ENCODE peak calls at places on chromosomes 16 and 17, in eight cellular contexts. One of them, this sample, is unnamed. For H3K9me3, the result is how much of the 10 kb centered on the place peaks cover.

GRCh38 chr16:30724641-30725464 is 23.4 kb upstream of the PHKG2 start:
- DNase-seq in HepG2: no peak
- DNase-seq in GM12878: no peak
- DNase-seq in thoracic aorta: no peak
- DNase-seq in neural progenitor cell: no peak
- DNase-seq in uterus: no peak
- DNase-seq in HCT116: no peak
- DNase-seq in cardiac muscle cell: no peak
- DNase-seq in this sample: no peak

GRCh38 chr16:30896203-30896889 is at the start of gene CTF1:
- DNase-seq in uterus: peak
- DNase-seq in cardiac muscle cell: peak
- DNase-seq in GM12878: no peak
- DNase-seq in HepG2: peak
- DNase-seq in neural progenitor cell: peak
- DNase-seq in HCT116: peak
- DNase-seq in thoracic aorta: no peak
- DNase-seq in this sample: peak

GRCh38 chr17:81895400-81895799 is 3.9 kb downstream of the ANAPC11 start:
- DNase-seq in HCT116: no peak
- DNase-seq in thoracic aorta: no peak
- DNase-seq in cardiac muscle cell: no peak
- DNase-seq in GM12878: no peak
- DNase-seq in uterus: no peak
- DNase-seq in HepG2: no peak
- DNase-seq in neural progenitor cell: no peak
- DNase-seq in this sample: no peak

GRCh38 chr16:70725912-70726828 is 40.3 kb upstream of the MTSS2 start:
- DNase-seq in thoracic aorta: no peak
- DNase-seq in neural progenitor cell: no peak
- DNase-seq in HepG2: no peak
- DNase-seq in HCT116: no peak
- DNase-seq in GM12878: no peak
- DNase-seq in cardiac muscle cell: peak
- DNase-seq in uterus: peak
- DNase-seq in this sample: no peak

GRCh38 chr17:72349508-72350472 is 229.0 kb downstream of the SOX9 start:
- DNase-seq in neural progenitor cell: no peak
- DNase-seq in uterus: no peak
- DNase-seq in cardiac muscle cell: no peak
- DNase-seq in GM12878: no peak
- DNase-seq in thoracic aorta: no peak
- DNase-seq in HepG2: no peak
- DNase-seq in HCT116: no peak
- DNase-seq in this sample: no peak

GRCh38 chr17:71855000-71855399 is 265.8 kb upstream of the SOX9 start:
- DNase-seq in HCT116: no peak
- DNase-seq in HepG2: no peak
- DNase-seq in GM12878: no peak
- DNase-seq in uterus: no peak
- DNase-seq in thoracic aorta: no peak
- DNase-seq in cardiac muscle cell: no peak
- DNase-seq in neural progenitor cell: peak
- DNase-seq in this sample: no peak

GRCh38 chr16:27995378-27995777 is 68.1 kb downstream of the GSG1L start:
- DNase-seq in neural progenitor cell: no peak
- DNase-seq in GM12878: no peak
- DNase-seq in HCT116: no peak
- DNase-seq in cardiac muscle cell: no peak
- DNase-seq in uterus: no peak
- DNase-seq in thoracic aorta: no peak
- DNase-seq in HepG2: no peak
- DNase-seq in this sample: no peak

GRCh38 chr17:28925912-28926365 is 23.1 kb upstream of the DHRS13 start:
- DNase-seq in HCT116: no peak
- DNase-seq in cardiac muscle cell: peak
- DNase-seq in neural progenitor cell: no peak
- DNase-seq in uterus: no peak
- DNase-seq in HepG2: no peak
- DNase-seq in thoracic aorta: no peak
- DNase-seq in GM12878: peak
- DNase-seq in this sample: no peak

GRCh38 chr17:73973881-73974409 is 229.5 kb upstream of the RPL38 start:
- DNase-seq in HCT116: no peak
- DNase-seq in cardiac muscle cell: peak
- DNase-seq in uterus: no peak
- DNase-seq in neural progenitor cell: no peak
- DNase-seq in HepG2: no peak
- DNase-seq in GM12878: no peak
- DNase-seq in thoracic aorta: no peak
- DNase-seq in this sample: no peak

GRCh38 chr17:39970157-39970692 is 7.4 kb downstream of the GSDMA start:
- DNase-seq in neural progenitor cell: no peak
- DNase-seq in cardiac muscle cell: no peak
- DNase-seq in uterus: no peak
- DNase-seq in thoracic aorta: no peak
- DNase-seq in HepG2: no peak
- DNase-seq in GM12878: no peak
- DNase-seq in HCT116: no peak
- DNase-seq in this sample: no peak

GRCh38 chr17:81253358-81254131 is 14.4 kb downstream of the NDUFAF8 start:
- DNase-seq in cardiac muscle cell: peak
- DNase-seq in GM12878: no peak
- DNase-seq in neural progenitor cell: peak
- DNase-seq in HepG2: no peak
- DNase-seq in thoracic aorta: no peak
- DNase-seq in uterus: peak
- DNase-seq in HCT116: no peak
- DNase-seq in this sample: no peak

GRCh38 chr17:68074279-68074678 is 38.7 kb downstream of the KPNA2 start:
- DNase-seq in cardiac muscle cell: no peak
- DNase-seq in HCT116: no peak
- DNase-seq in thoracic aorta: no peak
- DNase-seq in neural progenitor cell: no peak
- DNase-seq in HepG2: no peak
- DNase-seq in GM12878: no peak
- DNase-seq in uterus: no peak
- DNase-seq in this sample: no peak

GRCh38 chr17:70159980-70160379 is 9.4 kb upstream of the KCNJ2 start:
- DNase-seq in HepG2: no peak
- DNase-seq in uterus: no peak
- DNase-seq in GM12878: no peak
- DNase-seq in cardiac muscle cell: no peak
- DNase-seq in neural progenitor cell: no peak
- DNase-seq in HCT116: no peak
- DNase-seq in thoracic aorta: no peak
- DNase-seq in this sample: no peak

GRCh38 chr16:51734220-51734619 is 583.1 kb upstream of the SALL1 start:
- DNase-seq in HepG2: no peak
- DNase-seq in GM12878: no peak
- DNase-seq in uterus: no peak
- DNase-seq in thoracic aorta: no peak
- DNase-seq in neural progenitor cell: no peak
- DNase-seq in cardiac muscle cell: no peak
- DNase-seq in HCT116: no peak
- DNase-seq in this sample: no peak

GRCh38 chr17:50950002-50950877 is 84.1 kb upstream of the TOB1 start:
- DNase-seq in neural progenitor cell: peak
- DNase-seq in HepG2: peak
- DNase-seq in HCT116: peak
- DNase-seq in uterus: peak
- DNase-seq in thoracic aorta: peak
- DNase-seq in GM12878: no peak
- DNase-seq in cardiac muscle cell: peak
- DNase-seq in this sample: peak

GRCh38 chr17:73769480-73769879 is 125.2 kb upstream of the SDK2 start:
- DNase-seq in HepG2: no peak
- DNase-seq in cardiac muscle cell: no peak
- DNase-seq in neural progenitor cell: no peak
- DNase-seq in uterus: no peak
- DNase-seq in thoracic aorta: no peak
- DNase-seq in GM12878: no peak
- DNase-seq in HCT116: no peak
- DNase-seq in this sample: no peak

GRCh38 chr16:17369441-17369951 is 101.3 kb downstream of the XYLT1 start:
- DNase-seq in uterus: no peak
- DNase-seq in HCT116: no peak
- DNase-seq in HepG2: no peak
- DNase-seq in cardiac muscle cell: peak
- DNase-seq in neural progenitor cell: no peak
- DNase-seq in GM12878: peak
- DNase-seq in thoracic aorta: no peak
- DNase-seq in this sample: no peak

DNA sequence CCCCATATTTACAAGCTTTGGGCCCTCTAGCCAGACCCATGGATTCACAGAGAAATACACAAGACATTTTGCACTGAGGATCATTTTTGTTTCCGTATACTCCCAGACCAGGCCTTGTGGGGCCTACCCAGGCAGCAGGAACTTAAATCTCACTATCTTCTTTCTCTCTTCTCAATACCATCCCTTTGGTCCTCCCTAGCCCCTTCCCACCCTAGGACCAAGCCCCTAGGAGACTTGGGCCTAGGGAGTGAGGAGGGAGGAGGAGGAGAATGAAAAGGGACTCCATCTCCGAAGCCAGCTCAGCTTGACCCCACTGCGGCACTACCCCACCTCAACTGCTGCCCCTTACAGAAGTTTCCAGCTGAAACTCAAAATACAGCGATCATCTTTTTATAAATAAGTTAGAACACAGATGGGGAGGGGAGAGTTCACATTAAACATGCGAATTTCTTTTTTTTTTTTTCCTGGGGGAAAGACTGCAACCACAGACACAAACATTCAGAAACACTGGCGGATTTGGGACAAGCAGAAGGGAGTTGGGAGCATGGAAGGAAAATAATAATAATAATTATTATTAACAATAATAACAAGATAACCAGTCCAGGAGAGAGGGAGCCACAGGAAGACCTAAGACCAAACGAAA is 1.5 kb upstream of the HOXB3 start:
- DNase-seq in GM12878: no peak
- DNase-seq in HepG2: no peak
- DNase-seq in cardiac muscle cell: no peak
- DNase-seq in HCT116: no peak
- DNase-seq in thoracic aorta: no peak
- DNase-seq in neural progenitor cell: no peak
- DNase-seq in uterus: no peak
- DNase-seq in this sample: no peak
- H3K4me3 ChIP-seq in GM12878: no peak
- H3K4me3 ChIP-seq in HepG2: no peak
- H3K4me3 ChIP-seq in cardiac muscle cell: no peak
- H3K4me3 ChIP-seq in HCT116: no peak
- H3K4me3 ChIP-seq in thoracic aorta: no peak
- H3K4me3 ChIP-seq in neural progenitor cell: no peak
- H3K4me3 ChIP-seq in uterus: no peak
- H3K4me3 ChIP-seq in this sample: peak

GRCh38 chr17:55249861-55250260 is 14.9 kb upstream of the HLF start:
- DNase-seq in GM12878: no peak
- DNase-seq in HepG2: no peak
- DNase-seq in neural progenitor cell: no peak
- DNase-seq in thoracic aorta: no peak
- DNase-seq in cardiac muscle cell: no peak
- DNase-seq in HCT116: no peak
- DNase-seq in uterus: no peak
- DNase-seq in this sample: no peak
- H3K27ac ChIP-seq in GM12878: no peak
- H3K27ac ChIP-seq in HepG2: no peak
- H3K27ac ChIP-seq in neural progenitor cell: no peak
- H3K27ac ChIP-seq in thoracic aorta: no peak
- H3K27ac ChIP-seq in cardiac muscle cell: no peak
- H3K27ac ChIP-seq in HCT116: no peak
- H3K27ac ChIP-seq in uterus: no peak
- H3K27ac ChIP-seq in this sample: no peak

GRCh38 chr17:77178050-77178449 is 37.3 kb downstream of the SEC14L1 start:
- DNase-seq in thoracic aorta: no peak
- DNase-seq in neural progenitor cell: no peak
- DNase-seq in HCT116: no peak
- DNase-seq in GM12878: no peak
- DNase-seq in HepG2: no peak
- DNase-seq in uterus: no peak
- DNase-seq in cardiac muscle cell: no peak
- DNase-seq in this sample: no peak

GRCh38 chr17:77173104-77173503 is 32.3 kb downstream of the SEC14L1 start:
- DNase-seq in uterus: no peak
- DNase-seq in thoracic aorta: no peak
- DNase-seq in HepG2: no peak
- DNase-seq in cardiac muscle cell: no peak
- DNase-seq in neural progenitor cell: no peak
- DNase-seq in GM12878: no peak
- DNase-seq in HCT116: no peak
- DNase-seq in this sample: no peak

GRCh38 chr17:77178586-77178985 is 37.8 kb downstream of the SEC14L1 start:
- DNase-seq in neural progenitor cell: no peak
- DNase-seq in HCT116: no peak
- DNase-seq in HepG2: no peak
- DNase-seq in cardiac muscle cell: no peak
- DNase-seq in GM12878: no peak
- DNase-seq in uterus: no peak
- DNase-seq in thoracic aorta: no peak
- DNase-seq in this sample: no peak

GRCh38 chr17:77177002-77177401 is 36.2 kb downstream of the SEC14L1 start:
- DNase-seq in neural progenitor cell: no peak
- DNase-seq in HepG2: no peak
- DNase-seq in HCT116: no peak
- DNase-seq in thoracic aorta: no peak
- DNase-seq in uterus: no peak
- DNase-seq in GM12878: no peak
- DNase-seq in cardiac muscle cell: no peak
- DNase-seq in this sample: no peak

GRCh38 chr17:77174928-77175720 is 34.4 kb downstream of the SEC14L1 start:
- DNase-seq in neural progenitor cell: peak
- DNase-seq in GM12878: no peak
- DNase-seq in cardiac muscle cell: no peak
- DNase-seq in thoracic aorta: no peak
- DNase-seq in uterus: no peak
- DNase-seq in HepG2: no peak
- DNase-seq in HCT116: no peak
- DNase-seq in this sample: no peak
- H3K9me3 ChIP-seq in neural progenitor cell: under half
- H3K9me3 ChIP-seq in GM12878: under half
- H3K9me3 ChIP-seq in cardiac muscle cell: under half
- H3K9me3 ChIP-seq in thoracic aorta: under half
- H3K9me3 ChIP-seq in uterus: under half
- H3K9me3 ChIP-seq in HepG2: under half
- H3K9me3 ChIP-seq in HCT116: under half
- H3K9me3 ChIP-seq in this sample: under half

GRCh38 chr16:48608452-48608851 is 1.5 kb downstream of the N4BP1 start:
- DNase-seq in cardiac muscle cell: no peak
- DNase-seq in thoracic aorta: no peak
- DNase-seq in uterus: no peak
- DNase-seq in neural progenitor cell: no peak
- DNase-seq in GM12878: peak
- DNase-seq in HepG2: no peak
- DNase-seq in HCT116: no peak
- DNase-seq in this sample: no peak
- H3K4me3 ChIP-seq in cardiac muscle cell: peak
- H3K4me3 ChIP-seq in thoracic aorta: peak
- H3K4me3 ChIP-seq in uterus: no peak
- H3K4me3 ChIP-seq in neural progenitor cell: peak
- H3K4me3 ChIP-seq in GM12878: peak
- H3K4me3 ChIP-seq in HepG2: peak
- H3K4me3 ChIP-seq in HCT116: peak
- H3K4me3 ChIP-seq in this sample: peak